ENCODE peak calls at places on chromosomes 6 and 20, in six cellular contexts. A is GM23248, V is heart left ventricle, Q is sigmoid colon, N is mesenchymal stem cell, S is colonic mucosa. E is an unnamed sample. For H3K4me1, the result is how much of the 10 kb centered on the place peaks cover.

GRCh38 chr20:59020938-59021551 is 1.8 kb downstream of the TUBB1 start:
- DNase-seq in A (peak), V (no peak), Q (no peak), N (no peak), S (no peak), E (no peak)

GRCh38 chr6:148749678-148750077 is 2.8 kb downstream of the UST start:
- DNase-seq in A (no peak), V (no peak), Q (no peak), N (no peak), S (no peak), E (no peak)

GRCh38 chr6:98335594-98335993 is 498.8 kb upstream of the POU3F2 start:
- DNase-seq in A (no peak), V (no peak), Q (no peak), N (no peak), S (no peak), E (no peak)

GRCh38 chr20:5146302-5146653 is 19.5 kb downstream of the CDS2 start:
- DNase-seq in A (no peak), V (no peak), Q (no peak), N (no peak), S (no peak), E (no peak)

GRCh38 chr6:4270001-4270400 is 134.6 kb upstream of the ECI2 start:
- DNase-seq in A (no peak), V (no peak), Q (no peak), N (no peak), S (no peak), E (no peak)

GRCh38 chr6:128327890-128328289 is 192.5 kb downstream of the PTPRK start:
- DNase-seq in A (peak), V (no peak), Q (no peak), N (no peak), S (no peak), E (peak)

GRCh38 chr20:17910828-17911294 is 57.7 kb downstream of the SNX5 start:
- DNase-seq in A (peak), V (peak), Q (peak), N (peak), S (no peak), E (no peak)

GRCh38 chr6:27562027-27562410 is 89.1 kb upstream of the ZNF184 start:
- DNase-seq in A (no peak), V (no peak), Q (no peak), N (no peak), S (no peak), E (no peak)

GRCh38 chr6:35259946-35260626 is 551 bp downstream of the ZNF76 start:
- DNase-seq in A (peak), V (peak), Q (peak), N (no peak), S (peak), E (peak)

GRCh38 chr6:166739655-166740318 is 112.7 kb upstream of the RPS6KA2 start:
- DNase-seq in A (no peak), V (no peak), Q (no peak), N (no peak), S (no peak), E (peak)

GRCh38 chr6:74070091-74070490 is 374.1 kb downstream of the CD109 start:
- DNase-seq in A (peak), V (no peak), Q (no peak), N (peak), S (no peak), E (no peak)

GRCh38 chr6:107704377-107705013 is 119.6 kb downstream of the SCML4 start:
- DNase-seq in A (peak), V (no peak), Q (no peak), N (peak), S (no peak), E (peak)

GRCh38 chr6:49506569-49507111 is 6.9 kb downstream of the GLYATL3 start:
- DNase-seq in A (no peak), V (no peak), Q (no peak), N (no peak), S (peak), E (no peak)

GRCh38 chr6:5557506-5557905 is 296.2 kb downstream of the FARS2 start:
- DNase-seq in A (no peak), V (no peak), Q (no peak), N (no peak), S (no peak), E (no peak)

GRCh38 chr6:109406196-109406595 is 23.9 kb upstream of the CD164 start:
- DNase-seq in A (peak), V (no peak), Q (no peak), N (peak), S (no peak), E (no peak)

GRCh38 chr6:32152414-32153251 is 894 bp upstream of the PRRT1 start:
- DNase-seq in A (peak), V (peak), Q (no peak), N (peak), S (no peak), E (peak)

GRCh38 chr6:157667211-157668033 is 155.6 kb upstream of the SNX9 start:
- DNase-seq in A (peak), V (no peak), Q (peak), N (peak), S (peak), E (peak)

GRCh38 chr6:45830441-45831139 is 185.1 kb downstream of the CLIC5 start:
- DNase-seq in A (no peak), V (no peak), Q (no peak), N (peak), S (no peak), E (no peak)

DNA sequence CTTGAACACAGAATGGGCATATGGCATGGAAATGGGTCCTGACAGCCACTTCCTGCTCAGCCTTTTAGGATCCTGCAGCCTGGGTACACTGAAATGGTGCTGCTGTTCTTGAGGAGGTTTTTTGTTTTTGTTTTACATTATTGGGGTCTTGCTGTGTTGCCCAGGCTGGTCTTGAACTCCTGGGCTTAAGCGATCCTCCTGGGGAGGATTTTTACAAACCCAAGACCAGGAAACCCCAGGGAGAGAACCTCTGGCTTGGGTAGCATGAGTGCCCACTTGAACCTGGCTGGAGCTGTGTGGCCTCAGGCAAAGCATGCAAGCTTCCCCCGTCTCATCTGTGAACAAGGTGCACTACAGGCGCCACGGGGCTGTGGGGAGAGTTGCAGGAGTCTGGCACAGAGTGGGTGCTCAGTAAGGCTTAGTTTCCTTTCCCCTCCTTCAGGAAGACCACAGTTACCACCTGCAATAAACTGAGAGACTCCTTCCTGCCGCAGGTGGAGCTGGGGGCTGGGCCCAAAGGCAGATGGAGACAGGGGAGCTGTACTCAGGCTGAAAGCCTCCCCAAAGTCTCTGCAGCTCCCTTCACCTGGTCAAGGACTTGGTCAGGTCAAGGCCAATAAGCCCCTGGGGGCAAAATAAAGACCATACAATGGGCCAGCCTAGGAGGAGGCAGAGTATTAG is 1.8 kb downstream of the SLA2 start:
- DNase-seq in A (no peak), V (no peak), Q (no peak), N (no peak), S (no peak), E (no peak)
- H3K4me1 ChIP-seq in A (under half), V (under half), Q (under half), N (under half), S (under half), E (under half)

GRCh38 chr6:81937296-81937937 is 184.9 kb upstream of the TENT5A start:
- DNase-seq in A (peak), V (no peak), Q (no peak), N (peak), S (no peak), E (no peak)

GRCh38 chr6:81940451-81940850 is 188.0 kb upstream of the TENT5A start:
- DNase-seq in A (no peak), V (no peak), Q (no peak), N (no peak), S (no peak), E (no peak)

GRCh38 chr6:81938014-81938761 is 185.7 kb upstream of the TENT5A start:
- DNase-seq in A (peak), V (no peak), Q (no peak), N (peak), S (peak), E (no peak)

GRCh38 chr6:81939774-81940165 is 187.3 kb upstream of the TENT5A start:
- DNase-seq in A (peak), V (no peak), Q (no peak), N (no peak), S (no peak), E (no peak)

GRCh38 chr6:81938991-81939773 is 186.7 kb upstream of the TENT5A start:
- DNase-seq in A (peak), V (no peak), Q (no peak), N (peak), S (no peak), E (no peak)
- H3K4me1 ChIP-seq in A (under half), V (under half), Q (under half), N (under half), S (under half), E (under half)

DNA sequence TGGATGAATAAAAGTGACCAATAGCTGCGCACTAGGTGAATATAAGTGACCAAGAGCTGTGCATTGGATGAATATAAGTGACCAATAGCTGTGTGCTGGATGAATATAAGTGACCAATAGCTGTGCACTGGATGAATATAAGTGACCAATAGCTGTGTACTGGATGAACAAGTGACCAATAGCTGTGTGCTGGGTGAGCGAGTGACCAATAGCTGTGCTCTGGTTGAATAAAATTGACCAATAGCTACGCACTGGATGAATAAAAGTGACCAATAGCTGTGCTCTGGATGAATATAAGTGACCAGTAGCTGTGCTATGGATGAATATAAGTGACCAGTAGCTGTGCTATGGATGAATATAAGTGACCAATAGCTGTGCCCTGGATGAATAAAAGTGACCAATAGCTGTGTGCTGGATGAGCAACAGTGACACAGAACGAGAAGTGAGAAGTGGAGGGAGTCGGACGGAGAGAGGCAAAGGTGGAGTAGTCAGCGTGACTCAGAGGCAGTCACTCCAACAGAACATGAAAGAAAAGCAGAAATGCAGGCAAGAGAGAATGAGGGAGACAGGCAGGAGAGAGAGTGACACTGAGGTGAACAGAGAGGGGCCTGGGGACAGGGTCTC is 38.5 kb downstream of the RBM38 start:
- DNase-seq in A (peak), V (no peak), Q (no peak), N (no peak), S (no peak), E (no peak)
- H3K4me1 ChIP-seq in A (under half), V (under half), Q (under half), N (under half), S (under half), E (under half)

GRCh38 chr6:142867355-142867801 is 77.6 kb downstream of the HIVEP2 start:
- DNase-seq in A (no peak), V (no peak), Q (no peak), N (peak), S (no peak), E (no peak)

GRCh38 chr6:142870787-142871371 is 74.1 kb downstream of the HIVEP2 start:
- DNase-seq in A (peak), V (no peak), Q (no peak), N (no peak), S (no peak), E (no peak)

GRCh38 chr6:142871910-142872331 is 73.1 kb downstream of the HIVEP2 start:
- DNase-seq in A (peak), V (no peak), Q (no peak), N (peak), S (peak), E (no peak)

GRCh38 chr6:142867988-142868818 is 76.8 kb downstream of the HIVEP2 start:
- DNase-seq in A (no peak), V (no peak), Q (no peak), N (peak), S (no peak), E (no peak)

DNA sequence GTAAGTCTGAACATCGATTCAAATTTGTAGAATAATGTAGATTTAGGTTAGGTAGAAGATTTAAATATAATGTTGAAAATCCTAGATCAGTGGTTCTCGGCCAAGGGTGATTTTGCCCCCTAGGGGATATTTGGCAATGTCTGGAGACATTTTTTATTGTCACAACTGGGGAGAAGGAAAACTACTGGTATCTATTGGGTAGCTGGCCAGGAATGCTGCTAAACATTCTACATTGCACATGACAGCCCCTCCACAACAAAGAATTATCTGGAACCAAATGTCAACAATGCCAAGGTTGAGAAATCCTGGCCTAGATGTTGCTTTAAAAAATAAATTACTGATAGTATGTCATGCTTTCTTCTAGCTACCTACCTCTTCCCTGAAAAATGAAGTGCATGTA is 76.1 kb downstream of the HIVEP2 start:
- DNase-seq in A (peak), V (no peak), Q (no peak), N (no peak), S (no peak), E (no peak)
- H3K4me1 ChIP-seq in A (half or more), V (under half), Q (under half), N (under half), S (under half), E (under half)

E was measured in endodermal cell.